ENCODE peak calls at places on chromosome 13, in four cellular contexts. S is neural progenitor cell, E is HCT116, B is MM.1S. Q is an unnamed sample.

GRCh38 chr13:85204668-85205344 is 594.4 kb downstream of the SLITRK6 start:
- DNase-seq in S (no peak), E (no peak), B (no peak), Q (no peak)

GRCh38 chr13:83182845-83183244 is 699.4 kb downstream of the SLITRK1 start:
- DNase-seq in E (no peak), S (no peak), B (no peak), Q (no peak)

GRCh38 chr13:109862627-109863026 is 76.2 kb upstream of the IRS2 start:
- DNase-seq in S (no peak), E (peak; percentile 15), B (no peak), Q (peak; percentile 89)

GRCh38 chr13:85497652-85498051 is 301.6 kb downstream of the SLITRK6 start:
- DNase-seq in B (no peak), S (no peak), E (no peak), Q (peak; percentile 89)

GRCh38 chr13:97272526-97272925 is 50.4 kb downstream of the MBNL2 start:
- DNase-seq in E (no peak), S (no peak), B (no peak), Q (no peak)

GRCh38 chr13:77113496-77113895 is 86.5 kb upstream of the FBXL3 start:
- DNase-seq in E (no peak), S (no peak), B (no peak), Q (no peak)

GRCh38 chr13:48255090-48255489 is 22.1 kb downstream of the ITM2B start:
- DNase-seq in B (no peak), E (no peak), S (no peak), Q (no peak)

GRCh38 chr13:92196566-92197256 is 798.3 kb downstream of the GPC5 start:
- DNase-seq in S (no peak), E (no peak), B (no peak), Q (no peak)

GRCh38 chr13:42615691-42616090 is 41.7 kb downstream of the TNFSF11 start:
- DNase-seq in E (no peak), S (no peak), B (no peak), Q (peak; percentile 25)

GRCh38 chr13:92175330-92175729 is 776.9 kb downstream of the GPC5 start:
- DNase-seq in B (peak; percentile 74), E (no peak), S (peak; percentile 65), Q (peak; percentile 43)

GRCh38 chr13:94301487-94301886 is 178.0 kb downstream of the DCT start:
- DNase-seq in E (no peak), B (no peak), S (no peak), Q (no peak)

GRCh38 chr13:50512602-50513527 is 330.6 kb downstream of the DLEU7 start:
- DNase-seq in B (peak; percentile 80), S (peak; percentile 28), E (no peak), Q (peak; percentile 54)

GRCh38 chr13:32116210-32116609 is 84.6 kb downstream of the FRY start:
- DNase-seq in E (no peak), S (no peak), B (no peak), Q (no peak)

GRCh38 chr13:98466634-98467236 is 110.2 kb downstream of the STK24 start:
- DNase-seq in E (no peak), B (no peak), S (peak; percentile 68), Q (peak; percentile 50)

GRCh38 chr13:93227906-93228801 is 1.5 kb downstream of the GPC6 start:
- DNase-seq in E (no peak), S (peak; percentile 93), B (peak; percentile 77), Q (peak; percentile 64)

GRCh38 chr13:90951663-90952062 is 395.8 kb upstream of the MIR17HG start:
- DNase-seq in B (no peak), E (no peak), S (no peak), Q (peak; percentile 88)

GRCh38 chr13:94195715-94196114 is 283.8 kb downstream of the DCT start:
- DNase-seq in E (no peak), S (no peak), B (no peak), Q (peak; percentile 51)

GRCh38 chr13:95497307-95497943 is 55.1 kb upstream of the CLDN10 start:
- DNase-seq in B (no peak), S (no peak), E (no peak), Q (no peak)

GRCh38 chr13:99144306-99144705 is 56.3 kb upstream of the UBAC2 start:
- DNase-seq in E (no peak), S (no peak), B (peak; percentile 83), Q (no peak)

GRCh38 chr13:42258747-42259146 is 13.2 kb upstream of the AKAP11 start:
- DNase-seq in E (no peak), S (no peak), B (no peak), Q (no peak)

GRCh38 chr13:111531505-111531904 is 211.1 kb downstream of the TEX29 start:
- DNase-seq in S (no peak), B (no peak), E (peak; percentile 6), Q (peak; percentile 26)

GRCh38 chr13:74077847-74078246 is 56.4 kb downstream of the KLF12 start:
- DNase-seq in S (no peak), E (no peak), B (no peak), Q (no peak)

GRCh38 chr13:95349267-95349666 is 48.0 kb upstream of the ABCC4 start:
- DNase-seq in B (no peak), S (no peak), E (no peak), Q (no peak)

GRCh38 chr13:111489301-111489700 is 168.9 kb downstream of the TEX29 start:
- DNase-seq in S (no peak), E (no peak), B (no peak), Q (no peak)

GRCh38 chr13:71378992-71379905 is 487.8 kb downstream of the DACH1 start:
- DNase-seq in B (peak; percentile 10), E (no peak), S (no peak), Q (peak; percentile 38)

GRCh38 chr13:80235131-80235530 is 105.8 kb downstream of the SPRY2 start:
- DNase-seq in E (no peak), B (no peak), S (no peak), Q (peak; percentile 53)
- H3K9ac ChIP-seq in E (no peak overlapping the region), B (no peak overlapping the region), S (no peak overlapping the region), Q (peak overlapping the region; percentile 32)

DNA sequence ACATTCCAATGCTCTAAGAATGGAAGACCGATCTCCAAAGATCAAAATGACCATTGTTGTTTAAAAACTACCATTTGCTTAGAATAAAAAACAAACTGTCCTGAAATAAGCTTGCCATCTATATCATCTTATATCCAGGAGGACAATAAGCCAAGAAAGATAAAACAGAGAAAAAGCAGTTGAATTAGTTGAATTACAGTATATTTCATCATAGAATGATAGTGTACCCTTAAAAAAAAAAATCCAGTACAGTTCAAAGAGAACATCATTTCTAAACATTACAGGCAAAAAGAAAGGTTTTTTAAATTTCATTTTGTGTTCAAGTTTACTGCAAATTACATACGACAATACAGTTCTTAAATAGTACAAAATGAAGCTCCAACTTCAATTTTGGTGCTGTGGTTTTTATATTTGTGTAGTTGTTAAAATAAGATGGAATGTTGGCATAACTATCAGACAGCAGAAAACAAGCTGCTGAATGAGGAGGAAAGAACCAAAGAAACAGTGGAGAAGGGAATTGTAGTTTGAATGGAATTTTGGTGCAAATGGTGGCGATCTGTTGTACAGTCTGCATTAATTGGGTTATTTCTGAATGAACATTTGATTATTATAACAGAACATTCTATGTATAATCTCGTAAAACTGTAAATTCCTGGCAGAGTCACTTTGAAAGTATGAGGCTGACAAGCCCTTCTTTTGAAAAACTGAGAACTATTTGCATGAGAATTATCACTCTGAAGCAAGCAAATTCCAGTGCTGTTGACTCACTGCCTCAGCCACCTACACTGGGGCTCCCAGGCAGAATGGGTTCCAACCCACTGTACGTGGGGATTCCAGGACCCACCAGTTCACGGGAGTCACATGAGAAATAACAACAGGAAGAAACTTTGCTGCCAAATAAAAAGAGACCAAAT is 37.7 kb downstream of the LHFPL6 start:
- DNase-seq in S (peak; percentile 19), E (peak; percentile 3), B (no peak), Q (peak; percentile 82)
- TF ChIP-seq EZH2phosphoT487 in S (no peak), E (no peak), B (no peak), Q (no peak)

GRCh38 chr13:112968910-112969691 is at the start of gene MCF2L:
- DNase-seq in B (no peak), E (no peak), S (peak; percentile 68), Q (peak; percentile 45)
- H3K9ac ChIP-seq in B (no peak within 1 kb of the TSS), E (peak within 1 kb of the TSS; percentile 46), S (no peak within 1 kb of the TSS), Q (peak within 1 kb of the TSS; percentile 17)

DNA sequence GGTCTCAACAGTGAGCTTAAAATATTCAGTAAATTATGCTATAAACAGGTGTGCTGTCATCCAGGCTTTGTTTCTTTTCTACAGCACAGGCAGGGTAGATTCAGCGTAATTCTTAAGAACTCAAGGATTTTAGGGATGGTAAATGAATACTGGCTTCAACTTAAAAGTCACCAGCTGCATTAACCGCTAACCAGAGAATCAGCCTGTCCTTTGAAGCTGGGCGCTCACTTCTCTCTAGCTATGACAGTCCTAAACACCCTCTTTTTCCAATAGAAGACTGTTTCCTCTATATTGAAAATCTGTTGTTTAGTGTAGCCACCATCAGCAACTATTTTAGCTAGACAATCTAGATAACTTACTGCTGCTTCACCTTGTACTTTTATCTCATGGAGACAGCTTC is 89.7 kb downstream of the USP12 start:
- DNase-seq in B (no peak), S (no peak), E (no peak), Q (no peak)
- TF ChIP-seq EZH2phosphoT487 in B (no peak), S (no peak), E (no peak), Q (no peak)

DNA sequence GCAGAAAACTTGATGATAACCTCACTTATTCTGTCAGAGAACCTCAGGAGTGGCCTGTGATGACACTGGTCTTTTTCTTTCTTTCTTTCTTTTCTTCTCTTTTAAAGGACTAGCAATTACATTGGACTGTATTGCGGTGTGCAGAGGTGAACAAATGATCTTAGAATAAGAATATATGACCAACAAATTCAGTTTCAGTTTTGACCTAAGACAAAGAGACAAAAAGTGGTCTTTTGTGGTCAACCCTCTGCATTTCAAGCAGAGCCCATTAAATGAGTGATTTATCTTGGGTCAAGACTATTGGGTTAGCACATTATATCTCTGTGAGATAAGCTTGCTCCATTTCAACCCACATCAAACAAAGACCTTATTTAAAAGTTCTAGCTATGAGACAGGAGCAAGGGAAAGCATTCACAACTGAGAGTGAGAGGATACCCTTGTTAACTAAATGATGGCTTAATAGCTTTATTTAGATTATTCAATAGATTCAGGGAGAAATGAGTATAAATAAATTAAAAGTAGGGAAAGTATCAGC is 644.4 kb downstream of the PCDH9 start:
- DNase-seq in E (no peak), B (no peak), S (no peak), Q (no peak)
- H3K9ac ChIP-seq in E (no peak overlapping the region), B (no peak overlapping the region), S (no peak overlapping the region), Q (no peak overlapping the region)